ENCODE peak calls at places on chromosomes 7 and 10, in nine cellular contexts. H, T, B, Y, V, S, F, O and E are unnamed samples. For H3K9me3, the result is how much of the 10 kb centered on the place peaks cover.

GRCh38 chr7:42925630-42926029 is 6.3 kb downstream of the PSMA2 start:
- DNase-seq in S (no peak), B (no peak), H (no peak), V (no peak), Y (no peak), F (no peak), O (no peak), T (no peak), E (no peak)

GRCh38 chr10:95655571-95656290 is 780 bp downstream of the ALDH18A1 start:
- DNase-seq in Y (no peak), T (no peak), B (no peak), F (no peak), S (no peak), V (no peak), O (no peak), H (peak), E (peak)

GRCh38 chr7:116552616-116553015 is 27.8 kb downstream of the CAV1 start:
- DNase-seq in V (no peak), H (no peak), Y (no peak), T (no peak), F (peak), S (no peak), B (no peak), O (no peak), E (no peak)

GRCh38 chr7:78620931-78621330 is 822.4 kb downstream of the PHTF2 start:
- DNase-seq in T (no peak), S (no peak), F (no peak), B (no peak), V (no peak), H (no peak), O (no peak), Y (no peak), E (no peak)

GRCh38 chr7:2954433-2954853 is 89.2 kb downstream of the CARD11 start:
- DNase-seq in Y (no peak), O (peak), B (peak), H (no peak), T (peak), V (peak), S (no peak), F (no peak), E (no peak)

GRCh38 chr10:129963076-129963830 is 821 bp downstream of the EBF3 start:
- DNase-seq in O (peak), Y (no peak), S (no peak), V (no peak), H (no peak), F (no peak), T (peak), B (no peak), E (no peak)

GRCh38 chr7:93365341-93365740 is 133.2 kb downstream of the VPS50 start:
- DNase-seq in Y (no peak), B (no peak), F (no peak), T (no peak), O (no peak), V (no peak), S (no peak), H (no peak), E (no peak)

GRCh38 chr7:96069361-96069760 is 252.5 kb downstream of the SLC25A13 start:
- DNase-seq in V (no peak), O (no peak), B (no peak), T (no peak), Y (no peak), H (no peak), F (no peak), S (no peak), E (no peak)

GRCh38 chr7:129841465-129841864 is 111.3 kb downstream of the UBE2H start:
- DNase-seq in B (no peak), Y (no peak), T (no peak), V (no peak), H (no peak), O (no peak), F (no peak), S (no peak), E (no peak)

GRCh38 chr10:30466466-30466865 is 32.5 kb downstream of the MAP3K8 start:
- DNase-seq in F (no peak), B (no peak), V (no peak), S (no peak), O (no peak), H (no peak), Y (no peak), T (no peak), E (no peak)
- TF ChIP-seq POLR2AphosphoS5 in F (no peak), B (no peak), V (no peak), S (no peak), O (no peak), H (no peak), Y (no peak), T (no peak), E (no peak)

DNA sequence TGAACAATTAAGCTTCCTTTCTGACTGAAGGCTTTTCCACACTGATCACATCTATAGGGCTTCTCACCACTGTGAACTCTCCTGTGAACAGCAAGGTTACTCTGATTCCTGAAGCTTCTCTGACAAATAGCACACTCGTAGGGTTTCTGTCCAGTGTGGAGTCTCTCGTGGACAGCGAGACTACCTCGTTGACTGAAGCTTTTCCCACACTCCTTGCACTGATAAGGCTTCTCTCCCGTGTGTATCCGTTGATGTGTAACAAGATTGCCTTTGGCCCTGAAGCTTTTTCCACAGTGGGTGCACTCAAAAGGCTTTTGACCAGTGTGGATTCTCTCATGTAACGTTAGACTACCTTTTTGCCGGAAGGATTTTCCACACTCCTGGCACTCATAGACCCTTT is 4.4 kb downstream of the ZNF32 start:
- DNase-seq in B (no peak), F (no peak), V (no peak), S (no peak), T (no peak), Y (no peak), O (no peak), H (no peak), E (no peak)
- H3K9me3 ChIP-seq in B (half or more), F (under half), V (under half), S (half or more), T (half or more), Y (half or more), O (half or more), H (half or more), E (under half)

DNA sequence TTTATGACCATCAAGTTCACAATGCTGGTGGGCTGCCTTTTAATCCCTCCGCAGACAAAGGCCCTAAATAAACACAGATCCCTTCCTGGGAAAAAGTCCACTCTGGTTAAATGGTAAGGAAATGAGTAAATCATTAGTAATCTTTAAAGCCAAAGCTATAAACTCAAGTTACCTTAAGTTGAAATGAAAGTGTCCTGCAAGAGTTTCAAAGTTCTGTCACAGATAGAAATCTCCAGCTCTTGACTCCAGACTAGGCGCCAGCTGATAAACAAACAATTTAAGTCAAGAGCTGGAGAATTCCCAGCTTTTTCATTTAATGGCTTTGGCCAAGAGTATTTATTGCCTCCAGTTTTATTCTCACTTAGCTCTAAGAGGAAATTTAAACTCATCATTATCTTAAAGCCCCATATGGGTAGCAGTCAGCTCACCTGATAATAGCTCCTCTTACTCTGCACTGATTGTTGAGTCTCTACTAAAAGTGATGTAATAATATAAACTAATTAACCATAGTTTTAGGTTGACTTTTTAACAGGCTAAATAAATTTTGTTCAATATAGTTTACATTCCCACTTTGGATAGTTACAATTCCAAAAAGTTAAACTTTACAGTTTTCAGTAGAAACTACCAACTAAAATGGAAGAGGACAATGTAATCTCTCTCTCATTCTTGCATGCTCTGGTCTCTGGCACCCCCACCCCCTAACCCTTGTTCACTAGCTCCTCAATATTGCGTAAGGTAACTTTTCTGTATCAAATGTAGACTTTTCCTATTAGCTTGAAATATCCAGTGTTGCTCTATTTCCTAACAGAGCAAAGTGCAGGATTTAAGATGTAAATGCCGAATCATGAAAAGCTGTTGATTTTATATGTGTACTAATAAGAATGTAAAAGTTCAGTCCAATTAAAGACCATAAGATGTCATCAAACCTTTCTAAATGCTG is 56.1 kb downstream of the HIBADH start:
- DNase-seq in Y (peak), V (no peak), H (no peak), O (no peak), T (no peak), B (no peak), F (no peak), S (no peak), E (peak)
- TF ChIP-seq POLR2AphosphoS5 in Y (no peak), V (no peak), H (no peak), O (no peak), T (no peak), B (no peak), F (no peak), S (no peak), E (peak)

DNA sequence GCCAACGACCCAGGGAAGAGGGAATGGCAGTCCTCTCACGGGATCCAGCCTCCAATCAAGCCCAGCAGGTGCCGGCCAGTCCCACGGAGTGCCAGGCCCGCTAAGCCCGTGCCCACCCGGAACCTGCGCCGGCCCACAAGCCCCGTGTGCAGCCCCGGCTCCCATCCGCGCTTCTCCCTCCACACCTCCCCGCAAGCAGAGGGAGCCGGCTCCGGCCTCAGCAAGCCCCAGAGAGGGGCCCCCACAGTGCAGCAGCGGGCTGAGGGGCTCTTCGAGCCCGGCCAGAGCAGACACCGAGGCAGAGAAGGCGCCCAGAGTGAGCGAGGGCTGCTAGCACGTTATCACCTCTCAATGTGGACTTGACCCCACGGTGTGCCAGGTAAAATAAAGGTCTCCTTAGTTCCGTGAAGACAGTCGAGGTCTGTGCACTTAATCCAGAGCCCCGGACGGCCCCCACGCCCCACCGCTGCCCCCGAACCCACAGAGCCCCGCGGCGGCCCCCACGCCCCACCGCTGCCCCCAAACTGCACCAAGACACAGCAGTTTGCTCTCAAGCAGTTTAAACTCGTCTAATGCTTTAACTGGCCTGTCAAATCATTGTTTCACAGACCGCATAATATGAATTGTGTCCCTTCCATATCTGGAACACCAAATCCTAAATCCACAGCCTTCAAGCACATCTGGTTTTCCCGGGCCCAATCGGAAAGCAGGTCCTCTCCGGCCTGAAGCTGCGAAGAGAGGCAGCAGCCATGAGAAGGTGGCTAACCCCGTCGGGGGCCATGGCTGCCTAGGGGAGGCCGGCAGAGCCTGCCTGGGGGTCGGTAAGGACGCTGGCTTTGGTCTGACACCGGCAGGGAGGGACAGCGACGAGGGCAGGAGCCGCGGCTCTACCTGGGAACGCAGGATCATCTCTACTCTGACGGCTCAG is 307.8 kb downstream of the PTPRN2 start:
- DNase-seq in H (no peak), F (no peak), Y (no peak), O (peak), V (peak), S (peak), B (peak), T (peak), E (no peak)
- H3K9me3 ChIP-seq in H (under half), F (under half), Y (under half), O (under half), V (under half), S (under half), B (under half), T (under half), E (under half)

GRCh38 chr7:40937879-40938278 is 765.0 kb downstream of the INHBA start:
- DNase-seq in S (no peak), O (no peak), F (no peak), T (no peak), V (no peak), H (no peak), B (no peak), Y (no peak), E (no peak)
- TF ChIP-seq POLR2AphosphoS5 in S (no peak), O (no peak), F (no peak), T (no peak), V (no peak), H (no peak), B (no peak), Y (no peak), E (no peak)

GRCh38 chr7:98575878-98576277 is 41.2 kb upstream of the NPTX2 start:
- DNase-seq in B (no peak), O (no peak), F (no peak), S (no peak), Y (no peak), T (no peak), V (no peak), H (no peak), E (no peak)
- H3K9me3 ChIP-seq in B (under half), O (under half), F (under half), S (under half), Y (under half), T (under half), V (under half), H (under half), E (under half)

DNA sequence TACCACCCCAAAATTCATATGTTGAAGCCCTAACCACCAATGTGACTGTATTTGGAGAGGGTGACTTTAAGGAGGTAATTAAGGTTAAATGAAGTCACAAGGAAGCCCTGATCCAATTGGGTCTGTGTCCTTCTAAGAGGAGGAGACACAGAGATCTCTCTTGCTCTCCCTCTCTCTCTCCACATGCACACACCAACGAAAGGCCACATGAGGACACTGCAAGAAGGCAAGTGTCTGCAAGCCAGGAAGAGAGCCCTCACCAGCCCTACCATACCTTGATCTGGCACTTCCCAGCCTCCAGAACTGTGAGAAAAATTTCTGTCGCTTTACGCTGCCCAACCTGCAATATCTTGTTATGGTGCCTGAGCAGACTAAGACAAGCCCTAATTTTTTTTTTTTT is 56.0 kb upstream of the NEBL start:
- DNase-seq in B (no peak), H (peak), V (no peak), Y (no peak), T (no peak), S (no peak), F (no peak), O (no peak), E (no peak)
- TF ChIP-seq POLR2AphosphoS5 in B (no peak), H (no peak), V (no peak), Y (no peak), T (no peak), S (no peak), F (no peak), O (no peak), E (no peak)

GRCh38 chr10:88322336-88323063 is 260.6 kb downstream of the RNLS start:
- DNase-seq in H (no peak), O (no peak), B (no peak), Y (no peak), F (no peak), T (no peak), S (no peak), V (no peak), E (no peak)
- H3K9me3 ChIP-seq in H (under half), O (half or more), B (under half), Y (under half), F (under half), T (under half), S (under half), V (under half), E (under half)

GRCh38 chr7:44379366-44380178 is 54.2 kb upstream of the CAMK2B start:
- DNase-seq in O (peak), V (no peak), Y (no peak), F (no peak), B (no peak), H (peak), S (no peak), T (no peak), E (no peak)
- TF ChIP-seq POLR2AphosphoS5 in O (no peak), V (no peak), Y (no peak), F (no peak), B (no peak), H (no peak), S (no peak), T (no peak), E (no peak)